ENCODE peak calls at places on chromosomes 2 and 18, in four cellular contexts. V is GM12878, F is K562, N is H1. J is an unnamed sample.

GRCh38 chr2:36373149-36373880 is 17.7 kb downstream of the CRIM1 start:
- DNase-seq in V (no peak), F (no peak), N (no peak), J (peak; percentile 70)

GRCh38 chr2:33967103-33967502 is 368.0 kb upstream of the FAM98A start:
- DNase-seq in F (no peak), N (no peak), V (no peak), J (no peak)

GRCh38 chr2:189379287-189379630 is 62.0 kb upstream of the WDR75 start:
- DNase-seq in F (no peak), V (no peak), N (peak; percentile 9), J (peak; percentile 47)

GRCh38 chr2:128734521-128735295 is 416.0 kb upstream of the HS6ST1 start:
- DNase-seq in N (no peak), V (no peak), F (no peak), J (peak; percentile 29)

GRCh38 chr2:97745474-97746172 is 32.2 kb downstream of the ZAP70 start:
- DNase-seq in N (no peak), V (peak; percentile 21), F (no peak), J (peak; percentile 40)

GRCh38 chr2:26346454-26347053 is at the start of gene ADGRF3:
- DNase-seq in V (peak; percentile 19), N (no peak), F (peak; percentile 32), J (peak; percentile 19)

GRCh38 chr2:231565915-231566594 is 26.6 kb upstream of the TEX44 start:
- DNase-seq in N (no peak), F (no peak), V (no peak), J (no peak)

GRCh38 chr2:41966920-41967319 is 80.9 kb upstream of the PKDCC start:
- DNase-seq in V (no peak), N (no peak), F (no peak), J (no peak)

GRCh38 chr2:61887684-61888303 is 662 bp downstream of the CCT4 start:
- DNase-seq in V (no peak), F (peak; percentile 23), N (no peak), J (peak; percentile 36)

GRCh38 chr2:82124629-82125028 is 1820.1 kb upstream of the LRRTM1 start:
- DNase-seq in F (no peak), N (no peak), V (no peak), J (no peak)

GRCh38 chr2:175003875-175004729 is 1.1 kb downstream of the CHN1 start:
- DNase-seq in V (no peak), F (no peak), N (no peak), J (no peak)

GRCh38 chr18:63320690-63321265 is 1.2 kb upstream of the BCL2 start:
- DNase-seq in N (no peak), V (no peak), F (peak; percentile 12), J (peak; percentile 32)

GRCh38 chr2:217996345-217996744 is 6.5 kb downstream of the TNS1 start:
- DNase-seq in N (no peak), F (no peak), V (no peak), J (peak; percentile 83)

GRCh38 chr18:50651334-50651733 is 91.4 kb downstream of the MAPK4 start:
- DNase-seq in V (no peak), F (no peak), N (no peak), J (no peak)

GRCh38 chr2:201622306-201622705 is 21.0 kb downstream of the TMEM237 start:
- DNase-seq in N (no peak), V (no peak), F (no peak), J (peak; percentile 8)

GRCh38 chr18:55109818-55110414 is 150.7 kb upstream of the CCDC68 start:
- DNase-seq in F (no peak), V (no peak), N (peak; percentile 13), J (no peak)

GRCh38 chr18:77132369-77133050 is at the start of gene MBP:
- DNase-seq in F (no peak), N (no peak), V (no peak), J (no peak)

GRCh38 chr2:163367825-163368582 is 367.8 kb downstream of the FIGN start:
- DNase-seq in F (no peak), V (no peak), N (no peak), J (no peak)

GRCh38 chr2:159381574-159381973 is 95.1 kb upstream of the WDSUB1 start:
- DNase-seq in V (peak; percentile 8), F (no peak), N (no peak), J (no peak)

GRCh38 chr2:28251337-28251736 is 141.3 kb upstream of the FOSL2 start:
- DNase-seq in N (no peak), V (no peak), F (no peak), J (no peak)

GRCh38 chr2:64586883-64587481 is 62.9 kb downstream of the AFTPH start:
- DNase-seq in N (no peak), V (no peak), F (peak; percentile 52), J (peak; percentile 72)

GRCh38 chr2:205617905-205618304 is 64.4 kb upstream of the NRP2 start:
- DNase-seq in V (no peak), F (no peak), N (no peak), J (no peak)

GRCh38 chr2:160928854-160929301 is 231.3 kb upstream of the TANK start:
- DNase-seq in V (no peak), F (no peak), N (no peak), J (peak; percentile 31)

GRCh38 chr18:48952287-48953095 is 1.7 kb upstream of the SMAD7 start:
- DNase-seq in V (no peak), N (no peak), F (peak; percentile 54), J (peak; percentile 86)

GRCh38 chr18:78390348-78390929 is 589.2 kb upstream of the SALL3 start:
- DNase-seq in V (no peak), N (no peak), F (no peak), J (no peak)

GRCh38 chr2:39394427-39395002 is 42.6 kb downstream of the MAP4K3 start:
- DNase-seq in V (no peak), N (no peak), F (no peak), J (no peak)

GRCh38 chr2:23460228-23460627 is 75.2 kb downstream of the KLHL29 start:
- DNase-seq in F (no peak), N (no peak), V (no peak), J (peak; percentile 47)

GRCh38 chr18:35267809-35268208 is 22.2 kb downstream of the ZSCAN30 start:
- DNase-seq in F (no peak), V (no peak), N (no peak), J (no peak)

GRCh38 chr2:109701362-109701761 is 87.2 kb downstream of the SOWAHC start:
- DNase-seq in N (no peak), V (no peak), F (no peak), J (no peak)

GRCh38 chr18:66764225-66764624 is 160.3 kb upstream of the CDH19 start:
- DNase-seq in V (no peak), F (no peak), N (no peak), J (no peak)

DNA sequence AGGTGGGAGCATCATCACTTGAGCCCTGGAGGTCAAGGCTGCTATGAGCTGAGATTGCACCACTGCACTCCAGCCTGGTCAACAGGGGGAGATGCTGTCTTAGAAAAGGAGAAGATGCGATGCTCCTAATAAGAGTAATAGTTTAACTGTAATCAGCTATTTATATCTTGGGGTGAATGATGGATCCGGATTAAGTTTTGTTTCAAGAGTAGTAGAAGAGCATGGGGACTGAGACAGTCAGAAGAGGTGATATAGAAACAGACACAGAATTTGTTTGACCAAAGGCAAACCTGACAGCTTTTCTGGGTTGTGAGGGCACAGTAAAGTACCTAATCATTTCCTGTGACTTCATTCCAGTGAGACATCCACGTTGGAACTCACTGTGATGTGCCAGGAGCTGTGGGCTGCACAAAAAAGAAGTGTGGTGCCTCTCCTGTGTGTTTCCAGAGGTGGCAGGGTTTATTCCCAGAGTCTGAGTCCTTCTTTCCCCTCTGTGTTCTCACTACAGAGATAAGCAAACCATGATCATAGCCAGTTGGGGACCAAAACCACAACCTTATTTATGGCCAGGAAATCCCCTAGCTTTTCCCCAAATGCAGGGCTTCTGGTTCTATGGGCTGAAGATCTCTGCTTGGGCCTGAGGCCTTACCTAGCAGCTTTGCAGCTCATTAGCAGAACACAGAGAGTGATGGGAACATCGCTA is 113.7 kb downstream of the XRCC5 start:
- DNase-seq in N (no peak), V (peak; percentile 64), F (no peak), J (peak; percentile 67)
- TF ChIP-seq CTCF in N (peak; percentile 71), V (peak; percentile 57), F (peak; percentile 43), J (peak; percentile 57)

GRCh38 chr2:236237468-236238190 is 26.6 kb downstream of the ASB18 start:
- DNase-seq in N (no peak), F (no peak), V (no peak), J (no peak)
- TF ChIP-seq CHD1 in N (no peak), F (no peak), V (no peak), J (no peak)

DNA sequence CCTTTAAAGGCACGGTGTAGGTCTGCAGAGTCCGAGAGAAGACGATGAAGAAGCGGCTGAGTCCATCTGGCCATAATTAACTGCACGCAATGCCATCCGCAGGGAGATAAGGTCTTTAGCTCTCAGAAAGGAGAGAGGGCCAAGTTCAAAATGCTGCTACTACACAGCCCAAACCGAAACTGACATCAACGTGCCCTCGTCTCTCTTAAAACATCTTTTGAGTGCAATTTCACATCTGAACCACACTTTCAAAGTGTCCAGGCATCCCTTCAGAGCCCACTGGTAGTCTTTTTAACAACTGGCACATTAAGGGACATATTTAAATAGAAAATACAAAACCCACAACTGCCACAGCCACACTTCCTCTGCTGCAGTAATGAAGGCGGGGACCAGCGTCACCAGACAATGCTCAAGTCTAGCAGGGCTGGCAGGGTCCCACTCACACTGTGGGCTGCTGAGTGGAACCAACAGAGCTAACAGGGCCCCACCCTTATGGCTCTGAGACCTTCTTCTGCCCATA is 35.8 kb downstream of the ST3GAL5 start:
- DNase-seq in N (no peak), V (peak; percentile 88), F (no peak), J (no peak)
- H3K9ac ChIP-seq in N (no peak overlapping the region), V (peak overlapping the region; percentile 38), F (peak overlapping the region; percentile 11), J (no peak overlapping the region)

GRCh38 chr2:46284812-46285211 is 12.4 kb upstream of the EPAS1 start:
- DNase-seq in N (no peak), F (no peak), V (no peak), J (no peak)
- TF ChIP-seq CTCF in N (no peak), F (no peak), V (no peak), J (no peak)